ENCODE peak calls at places on chromosomes 3 and 15, in five cellular contexts. One of them, this sample, is unnamed.

GRCh38 chr3:62229201-62229600 is 144.1 kb downstream of the FEZF2 start:
- DNase-seq in CD4-positive, alpha-beta T cell: no peak
- DNase-seq in lung: no peak
- DNase-seq in RWPE1: no peak
- DNase-seq in CD8-positive, alpha-beta T cell: no peak
- DNase-seq in this sample: no peak

GRCh38 chr15:51325167-51325566 is 13.2 kb downstream of the CYP19A1 start:
- DNase-seq in lung: no peak
- DNase-seq in CD4-positive, alpha-beta T cell: no peak
- DNase-seq in RWPE1: no peak
- DNase-seq in CD8-positive, alpha-beta T cell: no peak
- DNase-seq in this sample: no peak

GRCh38 chr15:80081390-80081789 is 21.9 kb downstream of the ZFAND6 start:
- DNase-seq in lung: no peak
- DNase-seq in RWPE1: no peak
- DNase-seq in CD4-positive, alpha-beta T cell: no peak
- DNase-seq in CD8-positive, alpha-beta T cell: no peak
- DNase-seq in this sample: no peak

GRCh38 chr3:190117995-190118394 is 2.7 kb downstream of the P3H2 start:
- DNase-seq in CD4-positive, alpha-beta T cell: no peak
- DNase-seq in CD8-positive, alpha-beta T cell: no peak
- DNase-seq in RWPE1: peak
- DNase-seq in lung: no peak
- DNase-seq in this sample: no peak

GRCh38 chr3:170307998-170308398 is 49.5 kb upstream of the SKIL start:
- DNase-seq in CD8-positive, alpha-beta T cell: no peak
- DNase-seq in RWPE1: peak
- DNase-seq in CD4-positive, alpha-beta T cell: no peak
- DNase-seq in lung: peak
- DNase-seq in this sample: peak

GRCh38 chr3:53162672-53163458 is 1.9 kb downstream of the PRKCD start:
- DNase-seq in CD4-positive, alpha-beta T cell: peak
- DNase-seq in lung: no peak
- DNase-seq in CD8-positive, alpha-beta T cell: peak
- DNase-seq in RWPE1: no peak
- DNase-seq in this sample: peak

GRCh38 chr15:40146037-40146436 is 14.8 kb upstream of the BUB1B start:
- DNase-seq in RWPE1: peak
- DNase-seq in CD4-positive, alpha-beta T cell: no peak
- DNase-seq in CD8-positive, alpha-beta T cell: no peak
- DNase-seq in lung: no peak
- DNase-seq in this sample: no peak

GRCh38 chr3:159733194-159733860 is 255.3 kb upstream of the IL12A start:
- DNase-seq in CD8-positive, alpha-beta T cell: no peak
- DNase-seq in CD4-positive, alpha-beta T cell: no peak
- DNase-seq in RWPE1: peak
- DNase-seq in lung: no peak
- DNase-seq in this sample: no peak

GRCh38 chr3:188683032-188683491 is 488.7 kb upstream of the TPRG1 start:
- DNase-seq in CD4-positive, alpha-beta T cell: no peak
- DNase-seq in RWPE1: no peak
- DNase-seq in lung: no peak
- DNase-seq in CD8-positive, alpha-beta T cell: no peak
- DNase-seq in this sample: peak

GRCh38 chr3:138367912-138368311 is 19.5 kb downstream of the MRAS start:
- DNase-seq in RWPE1: no peak
- DNase-seq in CD4-positive, alpha-beta T cell: no peak
- DNase-seq in CD8-positive, alpha-beta T cell: no peak
- DNase-seq in lung: peak
- DNase-seq in this sample: peak

GRCh38 chr3:49401758-49402157 is 10.0 kb downstream of the RHOA start:
- DNase-seq in lung: peak
- DNase-seq in CD4-positive, alpha-beta T cell: no peak
- DNase-seq in RWPE1: no peak
- DNase-seq in CD8-positive, alpha-beta T cell: no peak
- DNase-seq in this sample: no peak
- TF ChIP-seq CTCF in lung: no peak
- TF ChIP-seq CTCF in CD4-positive, alpha-beta T cell: no peak
- TF ChIP-seq CTCF in RWPE1: no peak
- TF ChIP-seq CTCF in CD8-positive, alpha-beta T cell: no peak
- TF ChIP-seq CTCF in this sample: no peak

GRCh38 chr15:71591057-71591456 is 219.3 kb upstream of the NR2E3 start:
- DNase-seq in lung: no peak
- DNase-seq in CD8-positive, alpha-beta T cell: no peak
- DNase-seq in RWPE1: no peak
- DNase-seq in CD4-positive, alpha-beta T cell: no peak
- DNase-seq in this sample: no peak
- TF ChIP-seq CTCF in lung: no peak
- TF ChIP-seq CTCF in CD8-positive, alpha-beta T cell: no peak
- TF ChIP-seq CTCF in RWPE1: no peak
- TF ChIP-seq CTCF in CD4-positive, alpha-beta T cell: no peak
- TF ChIP-seq CTCF in this sample: no peak

DNA sequence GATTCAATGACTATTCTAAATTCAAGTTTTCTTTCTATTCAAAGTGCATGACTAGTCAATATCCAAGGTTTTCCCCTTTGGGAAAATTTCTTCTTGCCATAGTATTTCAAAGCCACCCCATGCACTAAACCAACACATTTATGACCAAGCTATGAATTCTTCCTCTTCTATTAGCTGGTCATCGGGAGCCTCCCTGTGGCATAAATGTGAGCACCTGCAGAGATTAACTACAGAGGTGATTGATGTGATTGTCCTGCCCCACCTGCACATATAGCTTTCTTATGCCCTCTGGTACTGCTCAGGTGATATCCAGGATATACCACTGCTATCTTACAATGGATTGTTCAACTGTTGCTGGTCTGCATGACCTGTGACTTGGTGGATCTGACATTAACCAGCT is 694.9 kb downstream of the ZBBX start:
- DNase-seq in CD4-positive, alpha-beta T cell: no peak
- DNase-seq in RWPE1: peak
- DNase-seq in CD8-positive, alpha-beta T cell: no peak
- DNase-seq in lung: no peak
- DNase-seq in this sample: no peak
- TF ChIP-seq CTCF in CD4-positive, alpha-beta T cell: no peak
- TF ChIP-seq CTCF in RWPE1: no peak
- TF ChIP-seq CTCF in CD8-positive, alpha-beta T cell: no peak
- TF ChIP-seq CTCF in lung: no peak
- TF ChIP-seq CTCF in this sample: no peak

GRCh38 chr3:19543212-19543841 is 390.7 kb downstream of the EFHB start:
- DNase-seq in CD8-positive, alpha-beta T cell: no peak
- DNase-seq in CD4-positive, alpha-beta T cell: no peak
- DNase-seq in lung: no peak
- DNase-seq in RWPE1: no peak
- DNase-seq in this sample: peak
- TF ChIP-seq CTCF in CD8-positive, alpha-beta T cell: no peak
- TF ChIP-seq CTCF in CD4-positive, alpha-beta T cell: no peak
- TF ChIP-seq CTCF in lung: peak
- TF ChIP-seq CTCF in RWPE1: peak
- TF ChIP-seq CTCF in this sample: peak

GRCh38 chr3:56361731-56362130 is 106.5 kb downstream of the ERC2 start:
- DNase-seq in CD8-positive, alpha-beta T cell: no peak
- DNase-seq in CD4-positive, alpha-beta T cell: no peak
- DNase-seq in lung: no peak
- DNase-seq in RWPE1: no peak
- DNase-seq in this sample: no peak
- TF ChIP-seq CTCF in CD8-positive, alpha-beta T cell: no peak
- TF ChIP-seq CTCF in CD4-positive, alpha-beta T cell: no peak
- TF ChIP-seq CTCF in lung: no peak
- TF ChIP-seq CTCF in RWPE1: no peak
- TF ChIP-seq CTCF in this sample: no peak

GRCh38 chr3:75906555-75907112 is 121.3 kb upstream of the ZNF717 start:
- DNase-seq in lung: no peak
- DNase-seq in RWPE1: no peak
- DNase-seq in CD4-positive, alpha-beta T cell: no peak
- DNase-seq in CD8-positive, alpha-beta T cell: no peak
- DNase-seq in this sample: no peak
- TF ChIP-seq CTCF in lung: no peak
- TF ChIP-seq CTCF in RWPE1: no peak
- TF ChIP-seq CTCF in CD4-positive, alpha-beta T cell: no peak
- TF ChIP-seq CTCF in CD8-positive, alpha-beta T cell: no peak
- TF ChIP-seq CTCF in this sample: no peak

GRCh38 chr15:25936004-25936403 is 72.9 kb upstream of the ATP10A start:
- DNase-seq in CD8-positive, alpha-beta T cell: no peak
- DNase-seq in CD4-positive, alpha-beta T cell: no peak
- DNase-seq in lung: no peak
- DNase-seq in RWPE1: no peak
- DNase-seq in this sample: no peak
- TF ChIP-seq CTCF in CD8-positive, alpha-beta T cell: no peak
- TF ChIP-seq CTCF in CD4-positive, alpha-beta T cell: no peak
- TF ChIP-seq CTCF in lung: no peak
- TF ChIP-seq CTCF in RWPE1: no peak
- TF ChIP-seq CTCF in this sample: no peak

DNA sequence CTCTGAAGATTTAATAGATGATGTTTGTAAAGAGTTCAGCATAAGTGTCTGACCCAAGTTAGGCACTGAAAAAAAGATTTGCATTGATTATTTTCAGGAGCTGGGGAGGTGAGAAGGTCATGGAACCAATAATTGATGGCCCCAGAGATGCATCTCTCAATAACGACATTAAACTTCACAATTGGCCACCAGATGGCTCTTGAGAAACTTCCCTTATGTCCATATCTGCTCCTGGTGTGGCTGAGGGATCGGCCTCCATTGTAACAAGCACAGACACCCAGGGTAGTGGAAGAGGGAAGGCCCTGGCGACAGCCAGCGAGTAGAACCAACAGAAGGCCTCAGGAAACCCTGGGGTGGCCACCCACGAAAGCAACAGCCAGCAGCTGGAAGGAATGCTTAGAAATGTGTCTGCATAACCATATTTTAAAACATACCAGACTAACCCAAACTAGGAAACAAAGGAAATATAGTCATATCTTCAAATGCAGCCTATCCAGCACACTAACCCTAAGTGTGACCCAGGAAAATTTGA is 536.7 kb downstream of the SOX2 start:
- DNase-seq in lung: no peak
- DNase-seq in CD4-positive, alpha-beta T cell: no peak
- DNase-seq in CD8-positive, alpha-beta T cell: no peak
- DNase-seq in RWPE1: no peak
- DNase-seq in this sample: peak
- TF ChIP-seq CTCF in lung: no peak
- TF ChIP-seq CTCF in CD4-positive, alpha-beta T cell: no peak
- TF ChIP-seq CTCF in CD8-positive, alpha-beta T cell: no peak
- TF ChIP-seq CTCF in RWPE1: no peak
- TF ChIP-seq CTCF in this sample: peak

DNA sequence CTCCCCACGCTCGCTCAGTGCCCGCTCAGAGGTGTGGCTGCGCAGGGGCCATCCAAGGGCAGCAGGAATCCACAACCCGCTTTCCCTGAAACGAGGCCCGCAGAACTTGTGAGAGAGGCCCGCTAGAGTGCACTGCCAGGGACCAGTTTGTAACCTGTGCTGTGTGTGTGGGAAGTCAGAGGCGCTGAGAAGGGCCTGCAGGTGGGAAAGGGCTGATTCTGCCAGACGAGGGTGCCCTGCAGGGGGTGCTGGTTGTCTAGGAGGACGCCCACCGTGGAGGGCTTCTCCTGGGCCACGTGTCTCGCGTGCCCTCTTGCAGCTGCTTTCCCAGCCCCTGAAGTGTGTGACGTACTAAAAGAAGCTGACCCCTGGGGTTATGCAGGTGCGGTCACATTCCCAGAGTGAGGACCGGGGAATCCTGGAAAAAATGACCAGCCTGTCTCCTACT is 83.3 kb downstream of the C3orf70 start:
- DNase-seq in lung: no peak
- DNase-seq in CD8-positive, alpha-beta T cell: no peak
- DNase-seq in RWPE1: no peak
- DNase-seq in CD4-positive, alpha-beta T cell: no peak
- DNase-seq in this sample: no peak
- TF ChIP-seq CTCF in lung: no peak
- TF ChIP-seq CTCF in CD8-positive, alpha-beta T cell: no peak
- TF ChIP-seq CTCF in RWPE1: no peak
- TF ChIP-seq CTCF in CD4-positive, alpha-beta T cell: no peak
- TF ChIP-seq CTCF in this sample: peak

This sample was measured in Calu3.